ENCODE peak calls at places on chromosomes 16 and 17, in ten cellular contexts. W is left ventricle myocardium inferior, K is psoas muscle, Q is MM.1S, N is neural progenitor cell, O is heart left ventricle, C is NB4, I is GM23338, S is skeletal muscle cell, J is adipocyte. T is an unnamed sample.

GRCh38 chr16:63292036-63292435 is 1255.8 kb upstream of the CDH8 start:
- DNase-seq in I (no peak), K (no peak), N (no peak), W (no peak), Q (no peak), S (no peak), O (no peak), C (no peak), J (no peak), T (no peak)

GRCh38 chr16:78443300-78443604 is 343.8 kb downstream of the WWOX start:
- DNase-seq in S (no peak), W (no peak), O (no peak), I (no peak), Q (no peak), K (no peak), N (peak; percentile 16), C (no peak), J (no peak), T (no peak)

GRCh38 chr16:11165894-11166665 is 89.9 kb downstream of the SOCS1 start:
- DNase-seq in S (no peak), C (no peak), N (no peak), K (no peak), O (no peak), I (no peak), J (no peak), W (no peak), Q (no peak), T (no peak)

GRCh38 chr16:46748775-46749705 is 896 bp upstream of the MYLK3 start:
- DNase-seq in K (peak; percentile 75), C (no peak), I (no peak), O (peak; percentile 92), J (no peak), Q (no peak), N (no peak), W (peak; percentile 82), S (no peak), T (peak; percentile 89)

GRCh38 chr16:61872778-61873119 is 163.5 kb downstream of the CDH8 start:
- DNase-seq in C (no peak), J (no peak), Q (no peak), S (no peak), O (no peak), N (peak; percentile 4), I (peak; percentile 34), K (no peak), W (no peak), T (no peak)

GRCh38 chr16:15950167-15950854 is 895 bp downstream of the ABCC1 start:
- DNase-seq in J (peak; percentile 64), K (no peak), O (no peak), I (peak; percentile 31), C (peak; percentile 70), S (no peak), W (no peak), N (peak; percentile 87), Q (peak; percentile 44), T (no peak)

GRCh38 chr16:10172848-10173655 is 9.2 kb downstream of the GRIN2A start:
- DNase-seq in J (no peak), W (no peak), O (no peak), Q (no peak), C (no peak), I (peak; percentile 23), S (no peak), K (no peak), N (no peak), T (no peak)

GRCh38 chr17:30832438-30832790 is 648 bp downstream of the ATAD5 start:
- DNase-seq in O (no peak), S (no peak), W (no peak), J (no peak), I (peak; percentile 13), C (no peak), N (peak; percentile 2), Q (no peak), K (no peak), T (no peak)

GRCh38 chr16:30805370-30806169 is 18.6 kb upstream of the ZNF629 start:
- DNase-seq in J (peak; percentile 93), S (no peak), N (peak; percentile 90), K (peak; percentile 90), I (peak; percentile 89), Q (peak; percentile 71), W (peak; percentile 90), O (peak; percentile 91), C (peak; percentile 64), T (peak; percentile 96)

GRCh38 chr17:40320771-40321501 is 12.0 kb downstream of the RARA start:
- DNase-seq in I (no peak), K (peak; percentile 84), C (no peak), J (no peak), W (peak; percentile 80), O (peak; percentile 82), N (no peak), S (no peak), Q (peak; percentile 38), T (peak; percentile 91)

GRCh38 chr16:12081048-12081404 is 104.5 kb downstream of the SNX29 start:
- DNase-seq in K (no peak), N (no peak), S (no peak), I (no peak), Q (no peak), W (no peak), J (no peak), O (no peak), C (no peak), T (no peak)

GRCh38 chr17:43479948-43480347 is 3.8 kb upstream of the DHX8 start:
- DNase-seq in N (no peak), C (no peak), S (no peak), K (no peak), I (no peak), J (no peak), Q (no peak), W (no peak), O (no peak), T (no peak)

GRCh38 chr16:5882087-5882661 is 784.6 kb upstream of the EEF2KMT start:
- DNase-seq in I (peak; percentile 41), J (no peak), N (no peak), Q (no peak), O (no peak), K (no peak), C (no peak), S (no peak), W (no peak), T (no peak)

GRCh38 chr17:76354747-76355310 is 1.1 kb upstream of the PRPSAP1 start:
- DNase-seq in O (no peak), W (no peak), Q (no peak), I (peak; percentile 31), N (no peak), J (no peak), K (no peak), S (no peak), C (peak; percentile 73), T (peak; percentile 14)

GRCh38 chr17:27430882-27431491 is 25.3 kb upstream of the KSR1 start:
- DNase-seq in I (peak; percentile 67), K (peak; percentile 31), Q (no peak), S (no peak), O (no peak), N (peak; percentile 20), W (peak; percentile 28), C (peak; percentile 52), J (peak; percentile 65), T (peak; percentile 78)

GRCh38 chr16:70682239-70683145 is 3.4 kb downstream of the MTSS2 start:
- DNase-seq in O (peak; percentile 24), K (peak; percentile 15), S (no peak), N (no peak), J (no peak), Q (no peak), W (peak; percentile 14), C (no peak), I (peak; percentile 52), T (peak; percentile 36)

GRCh38 chr16:70683146-70683944 is 2.5 kb downstream of the MTSS2 start:
- DNase-seq in S (no peak), N (no peak), C (no peak), W (no peak), K (peak; percentile 12), O (no peak), J (no peak), Q (no peak), I (no peak), T (peak; percentile 46)

GRCh38 chr16:70685061-70685937 is 554 bp downstream of the MTSS2 start:
- DNase-seq in W (no peak), C (peak; percentile 49), Q (no peak), O (peak; percentile 38), N (no peak), K (peak; percentile 37), I (no peak), S (no peak), J (peak; percentile 59), T (peak; percentile 32)

GRCh38 chr16:70685938-70686375 is at the start of gene MTSS2:
- DNase-seq in C (peak; percentile 89), I (peak; percentile 92), W (peak; percentile 87), K (peak; percentile 89), O (peak; percentile 87), S (peak; percentile 67), J (peak; percentile 98), Q (peak; percentile 27), N (peak; percentile 97), T (peak; percentile 86)

GRCh38 chr16:70684146-70685060 is 1.4 kb downstream of the MTSS2 start:
- DNase-seq in N (no peak), W (no peak), K (peak; percentile 25), O (peak; percentile 49), I (no peak), S (no peak), Q (no peak), C (no peak), J (no peak), T (peak; percentile 68)
- H3K4me3 ChIP-seq in N (peak overlapping the region; percentile 80), W (peak overlapping the region; percentile 87), K (peak overlapping the region; percentile 91), O (peak overlapping the region; percentile 69), I (peak overlapping the region; percentile 69), S (peak overlapping the region; percentile 83), Q (no peak overlapping the region), C (peak overlapping the region; percentile 97), J (peak overlapping the region; percentile 93), T (peak overlapping the region; percentile 84)

GRCh38 chr17:69575346-69575761 is 160.9 kb downstream of the MAP2K6 start:
- DNase-seq in O (no peak), W (no peak), J (peak; percentile 79), C (no peak), S (peak; percentile 53), N (peak; percentile 43), Q (no peak), K (no peak), I (no peak), T (no peak)
- H3K4me3 ChIP-seq in O (no peak overlapping the region), W (no peak overlapping the region), J (peak overlapping the region; percentile 56), C (no peak overlapping the region), S (no peak overlapping the region), N (no peak overlapping the region), Q (no peak overlapping the region), K (no peak overlapping the region), I (no peak overlapping the region), T (no peak overlapping the region)

GRCh38 chr17:36779550-36779949 is 157.7 kb upstream of the LHX1 start:
- DNase-seq in O (no peak), C (no peak), I (no peak), W (no peak), Q (no peak), J (no peak), N (no peak), K (no peak), S (no peak), T (no peak)
- H3K4me3 ChIP-seq in O (no peak overlapping the region), C (no peak overlapping the region), I (no peak overlapping the region), W (no peak overlapping the region), Q (no peak overlapping the region), J (no peak overlapping the region), N (no peak overlapping the region), K (no peak overlapping the region), S (no peak overlapping the region), T (no peak overlapping the region)

DNA sequence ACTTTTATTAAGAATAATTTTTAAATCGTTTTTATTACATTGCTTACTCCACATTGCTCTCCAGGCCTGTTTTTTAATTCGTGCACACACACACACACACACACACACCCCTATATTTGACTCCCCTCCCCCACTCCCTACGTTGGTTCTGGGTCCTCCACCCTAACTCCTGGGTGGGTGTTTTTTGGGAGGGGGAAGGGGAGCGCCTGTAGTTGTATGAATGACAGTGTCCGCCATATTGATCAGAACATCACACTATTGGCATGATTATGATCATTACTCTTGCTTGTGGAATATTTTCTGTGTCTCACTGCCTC is 1.3 kb downstream of the GNAO1 start:
- DNase-seq in Q (no peak), C (no peak), O (no peak), K (no peak), I (no peak), S (no peak), J (no peak), W (no peak), N (no peak), T (no peak)
- H3K4me3 ChIP-seq in Q (no peak overlapping the region), C (no peak overlapping the region), O (peak overlapping the region; percentile 69), K (peak overlapping the region; percentile 65), I (peak overlapping the region; percentile 93), S (no peak overlapping the region), J (no peak overlapping the region), W (peak overlapping the region; percentile 86), N (peak overlapping the region; percentile 90), T (peak overlapping the region; percentile 82)